ENCODE peak calls at places on chromosomes 6 and 20, in four cellular contexts. V, M, A and E are unnamed samples.

GRCh38 chr6:107578642-107579332 is 88.9 kb downstream of the SOBP start:
- DNase-seq in V (no peak), M (no peak), A (no peak), E (no peak)

GRCh38 chr6:7085911-7086310 is 21.9 kb upstream of the RREB1 start:
- DNase-seq in M (no peak), A (no peak), V (no peak), E (no peak)

GRCh38 chr6:122614303-122614702 is 4.1 kb downstream of the PKIB start:
- DNase-seq in A (no peak), M (no peak), V (no peak), E (no peak)

GRCh38 chr6:167127785-167128531 is 5.1 kb downstream of the CCR6 start:
- DNase-seq in M (no peak), V (no peak), A (no peak), E (no peak)

GRCh38 chr6:87494761-87495422 is 22.1 kb downstream of the SLC35A1 start:
- DNase-seq in M (no peak), A (no peak), V (no peak), E (no peak)

GRCh38 chr6:105135907-105136432 is 43.8 kb downstream of the POPDC3 start:
- DNase-seq in V (no peak), A (no peak), M (no peak), E (peak; percentile 18)

GRCh38 chr6:79421707-79422484 is 115.3 kb downstream of the LCA5 start:
- DNase-seq in A (no peak), V (peak; percentile 63), M (no peak), E (peak; percentile 99)

GRCh38 chr20:61630240-61630650 is 378.2 kb downstream of the CDH4 start:
- DNase-seq in V (no peak), A (no peak), M (no peak), E (no peak)

GRCh38 chr6:157223486-157223885 is 99.8 kb downstream of the TMEM242 start:
- DNase-seq in A (no peak), M (no peak), V (no peak), E (no peak)

GRCh38 chr6:43402819-43403218 is 24.5 kb upstream of the ABCC10 start:
- DNase-seq in M (peak; percentile 59), V (peak; percentile 15), A (no peak), E (no peak)

GRCh38 chr20:34083137-34083536 is 28.9 kb downstream of the EIF2S2 start:
- DNase-seq in V (peak; percentile 33), A (no peak), M (peak; percentile 59), E (peak; percentile 32)

GRCh38 chr20:5221078-5221430 is 94.2 kb downstream of the CDS2 start:
- DNase-seq in A (no peak), V (no peak), M (no peak), E (no peak)

GRCh38 chr6:21259660-21260059 is 333.9 kb upstream of the SOX4 start:
- DNase-seq in A (no peak), M (no peak), V (no peak), E (no peak)

GRCh38 chr6:16704706-16705402 is 56.4 kb downstream of the ATXN1 start:
- DNase-seq in A (no peak), M (no peak), V (no peak), E (peak; percentile 66)

GRCh38 chr6:108157972-108158441 is 7.8 kb upstream of the NR2E1 start:
- DNase-seq in A (no peak), M (no peak), V (peak; percentile 8), E (no peak)

GRCh38 chr6:55632953-55633352 is 54.0 kb upstream of the HMGCLL1 start:
- DNase-seq in A (no peak), V (no peak), M (no peak), E (no peak)

GRCh38 chr6:104943781-104944180 is 13.1 kb upstream of the LIN28B start:
- DNase-seq in V (no peak), A (no peak), M (peak; percentile 33), E (peak; percentile 31)

GRCh38 chr6:105302617-105303128 is 100.2 kb downstream of the PREP start:
- DNase-seq in V (no peak), A (no peak), M (no peak), E (no peak)

GRCh38 chr6:116397960-116398359 is 27.2 kb downstream of the DSE start:
- DNase-seq in A (no peak), V (no peak), M (no peak), E (peak; percentile 19)

GRCh38 chr6:169165561-169166300 is 87.9 kb downstream of the THBS2 start:
- DNase-seq in M (no peak), V (no peak), A (no peak), E (no peak)

GRCh38 chr6:101439790-101440189 is 46.3 kb downstream of the GRIK2 start:
- DNase-seq in M (no peak), A (no peak), V (no peak), E (no peak)

GRCh38 chr20:37229300-37229699 is 32.3 kb downstream of the GHRH start:
- DNase-seq in M (no peak), A (no peak), V (no peak), E (no peak)

GRCh38 chr6:151317206-151317994 is 74.0 kb downstream of the ZBTB2 start:
- DNase-seq in V (peak; percentile 47), M (no peak), A (no peak), E (peak; percentile 49)

GRCh38 chr6:143970827-143971226 is 37.2 kb downstream of the PLAGL1 start:
- DNase-seq in A (no peak), V (no peak), M (no peak), E (no peak)

GRCh38 chr20:47334022-47334551 is 22.4 kb downstream of the ZMYND8 start:
- DNase-seq in V (peak; percentile 91), M (no peak), A (peak; percentile 99), E (peak; percentile 96)

GRCh38 chr6:136956590-136957573 is 34.8 kb downstream of the SLC35D3 start:
- DNase-seq in V (no peak), M (no peak), A (no peak), E (no peak)

GRCh38 chr6:151286192-151286591 is 46.4 kb downstream of the AKAP12 start:
- DNase-seq in V (no peak), M (no peak), A (no peak), E (peak; percentile 54)

GRCh38 chr6:32449088-32449736 is 9.5 kb downstream of the HLA-DRA start:
- DNase-seq in M (no peak), A (no peak), V (no peak), E (no peak)

GRCh38 chr6:32088487-32089049 is 20.6 kb downstream of the TNXB start:
- DNase-seq in M (no peak), V (no peak), A (no peak), E (no peak)

GRCh38 chr6:7204726-7205125 is 97.0 kb downstream of the RREB1 start:
- DNase-seq in V (no peak), M (no peak), A (no peak), E (no peak)

GRCh38 chr20:45595235-45595634 is 16.2 kb upstream of the WFDC8 start:
- DNase-seq in A (no peak), M (no peak), V (no peak), E (no peak)

GRCh38 chr20:19830351-19830750 is 72.3 kb downstream of the RIN2 start:
- DNase-seq in A (no peak), V (no peak), M (no peak), E (peak; percentile 59)

GRCh38 chr6:31547727-31548422 is 467 bp downstream of the NFKBIL1 start:
- DNase-seq in A (no peak), M (peak; percentile 45), V (no peak), E (no peak)

GRCh38 chr6:14066782-14067406 is 50.7 kb upstream of the CD83 start:
- DNase-seq in M (peak; percentile 69), V (peak; percentile 65), A (peak; percentile 55), E (peak; percentile 61)

GRCh38 chr20:58906894-58907293 is 54.4 kb downstream of the GNAS start:
- DNase-seq in V (no peak), M (no peak), A (no peak), E (peak; percentile 91)

GRCh38 chr6:70706491-70707123 is 38.9 kb downstream of the SMAP1 start:
- DNase-seq in A (peak; percentile 20), M (peak; percentile 10), V (peak; percentile 41), E (peak; percentile 60)

GRCh38 chr6:52596371-52597028 is 19.6 kb upstream of the TRAM2 start:
- DNase-seq in V (no peak), A (peak; percentile 94), M (no peak), E (peak; percentile 30)

GRCh38 chr6:39104528-39104927 is 10.5 kb downstream of the SAYSD1 start:
- DNase-seq in A (no peak), M (no peak), V (no peak), E (no peak)

GRCh38 chr6:39100358-39100757 is 14.6 kb downstream of the SAYSD1 start:
- DNase-seq in M (no peak), A (no peak), V (no peak), E (no peak)

GRCh38 chr6:39107034-39107433 is 8.0 kb downstream of the SAYSD1 start:
- DNase-seq in V (no peak), M (no peak), A (no peak), E (no peak)

GRCh38 chr6:39102821-39103136 is 12.2 kb downstream of the SAYSD1 start:
- DNase-seq in V (no peak), A (no peak), M (no peak), E (no peak)

GRCh38 chr6:39102024-39102820 is 12.8 kb downstream of the SAYSD1 start:
- DNase-seq in V (no peak), M (peak; percentile 85), A (peak; percentile 43), E (peak; percentile 9)
- TF ChIP-seq JUN in V (no peak), M (no peak), A (no peak), E (no peak)

DNA sequence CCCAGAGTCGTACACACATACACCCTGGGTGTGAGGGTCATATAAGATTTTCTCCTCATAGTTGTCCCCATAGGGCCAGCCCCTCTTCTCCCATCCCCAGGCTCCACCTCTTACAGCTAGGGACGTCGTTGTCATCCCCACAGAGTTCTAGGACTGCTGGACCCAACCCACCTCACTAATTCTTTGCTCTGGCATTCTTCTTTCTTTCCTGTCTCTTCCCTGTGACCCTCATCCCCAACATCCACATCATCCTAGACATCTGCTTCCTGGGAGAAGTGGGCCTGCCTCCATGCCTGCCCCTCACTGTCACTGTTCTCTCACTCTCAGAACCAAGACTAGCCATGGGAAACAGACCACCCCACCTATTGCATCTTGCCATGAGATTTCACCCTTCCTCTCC is 1.1 kb downstream of the PSMF1 start:
- DNase-seq in M (no peak), V (no peak), A (no peak), E (no peak)
- H3K4me3 ChIP-seq in M (peak overlapping the region; percentile 90), V (peak overlapping the region; percentile 97), A (peak overlapping the region; percentile 80), E (peak overlapping the region; percentile 88)

GRCh38 chr6:46651766-46652165 is 852 bp downstream of the CYP39A1 start:
- DNase-seq in A (no peak), V (no peak), M (no peak), E (no peak)
- TF ChIP-seq MYC in A (no peak), V (no peak), M (no peak), E (no peak)

DNA sequence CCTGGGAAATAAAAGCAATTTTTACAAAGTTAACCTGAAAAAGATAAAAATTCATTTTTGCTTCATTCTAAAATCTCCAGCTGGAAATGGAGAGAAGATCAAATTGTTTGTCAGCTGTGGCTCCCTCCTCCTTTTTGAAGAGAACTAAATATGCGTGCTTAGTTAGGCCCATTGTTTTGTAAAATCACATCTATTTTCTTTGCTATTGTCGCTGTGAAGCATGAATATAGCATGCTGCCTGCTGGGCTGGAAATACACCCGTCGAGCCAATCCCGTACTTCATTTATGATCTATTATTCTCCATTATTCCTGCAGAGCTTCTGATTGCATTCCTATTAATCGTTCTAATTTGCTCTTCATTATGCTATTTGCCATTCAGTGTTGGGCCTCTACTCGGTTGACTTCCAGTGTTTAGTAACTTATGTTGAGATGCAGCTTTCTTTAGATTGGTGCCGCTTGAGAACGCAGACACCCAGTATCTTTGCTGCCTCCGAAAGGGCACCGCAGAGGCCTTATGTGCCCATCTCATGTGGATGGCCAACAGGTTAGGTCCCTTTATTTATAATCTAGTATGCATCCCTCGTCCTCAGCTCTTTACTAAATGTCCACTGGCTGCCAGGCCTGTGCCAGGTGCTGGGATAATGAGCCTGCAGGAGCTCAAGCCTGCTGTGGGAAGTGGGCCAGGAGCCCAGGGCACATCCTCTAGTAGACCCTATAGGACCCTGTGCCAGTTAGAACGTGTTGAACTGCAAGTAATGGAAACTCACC is 45.5 kb downstream of the FAM50B start:
- DNase-seq in A (no peak), M (no peak), V (no peak), E (no peak)
- TF ChIP-seq JUN in A (no peak), M (no peak), V (no peak), E (no peak)